ENCODE peak calls at places on chromosomes 6 and 20, in six cellular contexts. O is CD8-positive, alpha-beta T cell; H is fibroblast of lung; J is cardiac muscle cell; T is ovary; X is A549. R is an unnamed sample.

GRCh38 chr6:84052204-84052882 is 18.8 kb downstream of the MRAP2 start:
- DNase-seq in O (no peak), H (peak; percentile 67), J (peak; percentile 90), T (peak; percentile 50), X (no peak), R (peak; percentile 13)

GRCh38 chr20:46004813-46005505 is 3.7 kb upstream of the MMP9 start:
- DNase-seq in O (peak; percentile 10), H (no peak), J (no peak), T (no peak), X (no peak), R (no peak)

GRCh38 chr6:168507297-168507696 is 66.3 kb downstream of the SMOC2 start:
- DNase-seq in O (no peak), H (no peak), J (no peak), T (no peak), X (no peak), R (no peak)

GRCh38 chr6:77456531-77457248 is 6.6 kb downstream of the HTR1B start:
- DNase-seq in O (no peak), H (peak; percentile 99), J (no peak), T (no peak), X (no peak), R (peak; percentile 99)

GRCh38 chr6:117463762-117464665 is 18.5 kb upstream of the DCBLD1 start:
- DNase-seq in O (no peak), H (peak; percentile 88), J (no peak), T (no peak), X (no peak), R (no peak)

GRCh38 chr6:128305976-128306375 is 214.4 kb downstream of the PTPRK start:
- DNase-seq in O (no peak), H (peak; percentile 22), J (no peak), T (no peak), X (no peak), R (no peak)

GRCh38 chr6:21914121-21914973 is 320.8 kb downstream of the SOX4 start:
- DNase-seq in O (peak; percentile 27), H (peak; percentile 52), J (no peak), T (no peak), X (no peak), R (no peak)

GRCh38 chr6:138605958-138606357 is 106.7 kb upstream of the NHSL1 start:
- DNase-seq in O (no peak), H (no peak), J (no peak), T (no peak), X (no peak), R (no peak)

GRCh38 chr6:163900570-163900969 is 486.1 kb downstream of the QKI start:
- DNase-seq in O (no peak), H (peak; percentile 94), J (no peak), T (no peak), X (no peak), R (no peak)

GRCh38 chr6:145814035-145814500 is 527 bp downstream of the FBXO30 start:
- DNase-seq in O (no peak), H (peak; percentile 48), J (peak; percentile 60), T (no peak), X (peak; percentile 4), R (no peak)

DNA sequence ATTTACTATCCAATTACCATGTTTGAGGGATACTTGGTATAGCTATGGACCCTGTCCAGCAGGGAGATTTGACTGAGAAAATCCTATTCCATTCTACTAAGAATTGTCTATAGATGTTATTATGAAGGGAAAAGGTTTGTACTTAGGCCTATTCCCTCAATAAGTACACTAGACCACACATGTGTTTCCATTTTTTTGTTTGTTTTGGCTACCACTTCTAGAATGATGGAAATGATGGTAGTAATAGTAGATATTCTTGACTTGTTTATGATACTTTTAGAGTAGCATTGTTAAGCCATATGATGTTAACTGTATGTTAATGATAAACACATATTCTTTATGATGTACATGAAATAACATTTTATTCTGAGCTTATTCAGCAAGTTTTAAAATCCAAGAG is 144.8 kb downstream of the OGFRL1 start:
- DNase-seq in O (no peak), H (no peak), J (no peak), T (no peak), X (no peak), R (no peak)
- TF ChIP-seq CTCF in O (no peak), H (no peak), J (no peak), T (no peak), X (no peak), R (no peak)

DNA sequence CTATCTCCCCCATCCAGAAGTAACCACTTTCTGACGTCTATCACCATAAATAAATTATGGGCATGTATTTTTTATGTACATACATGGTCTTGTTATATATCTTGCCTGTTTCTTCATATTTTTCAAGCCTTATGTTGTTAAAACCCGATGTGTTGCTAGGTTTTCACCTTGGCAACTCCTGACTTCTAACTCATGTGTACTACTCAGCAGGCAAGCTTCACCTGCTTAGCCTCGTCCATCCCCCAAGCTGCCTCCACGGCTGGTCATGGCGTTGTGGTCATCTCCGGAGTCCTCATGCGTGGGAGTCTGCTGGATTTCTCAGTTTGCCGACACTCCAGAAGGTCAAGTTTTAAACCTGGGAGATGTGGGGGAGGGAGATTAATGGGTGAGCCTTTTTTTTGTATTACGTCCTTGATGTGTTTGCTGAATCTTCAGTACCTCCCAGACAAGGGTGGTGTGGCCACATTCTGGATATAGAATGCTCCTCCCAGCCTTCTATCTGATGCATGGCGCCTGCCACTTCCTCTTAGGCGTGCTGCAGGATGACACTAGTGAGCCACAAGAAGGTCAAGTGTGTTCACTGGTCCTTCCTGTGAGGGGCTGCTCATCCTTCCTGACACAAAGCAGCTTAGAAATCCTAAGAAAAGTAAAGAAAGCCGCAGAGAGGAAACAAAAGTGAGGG is 26.6 kb upstream of the EDN3 start:
- DNase-seq in O (no peak), H (no peak), J (no peak), T (no peak), X (no peak), R (no peak)
- H3K4me3 ChIP-seq in O (no peak overlapping the region), H (no peak overlapping the region), J (no peak overlapping the region), T (no peak overlapping the region), X (no peak overlapping the region), R (no peak overlapping the region)

GRCh38 chr6:2485116-2485515 is 239.7 kb upstream of the GMDS start:
- DNase-seq in O (no peak), H (no peak), J (no peak), T (no peak), X (no peak), R (no peak)

GRCh38 chr6:2480267-2480966 is 235.0 kb upstream of the GMDS start:
- DNase-seq in O (no peak), H (peak; percentile 17), J (no peak), T (no peak), X (no peak), R (no peak)

GRCh38 chr6:2481307-2481706 is 235.9 kb upstream of the GMDS start:
- DNase-seq in O (no peak), H (no peak), J (no peak), T (no peak), X (no peak), R (no peak)

GRCh38 chr6:2478200-2478599 is 232.8 kb upstream of the GMDS start:
- DNase-seq in O (no peak), H (peak; percentile 74), J (peak; percentile 37), T (no peak), X (no peak), R (no peak)

DNA sequence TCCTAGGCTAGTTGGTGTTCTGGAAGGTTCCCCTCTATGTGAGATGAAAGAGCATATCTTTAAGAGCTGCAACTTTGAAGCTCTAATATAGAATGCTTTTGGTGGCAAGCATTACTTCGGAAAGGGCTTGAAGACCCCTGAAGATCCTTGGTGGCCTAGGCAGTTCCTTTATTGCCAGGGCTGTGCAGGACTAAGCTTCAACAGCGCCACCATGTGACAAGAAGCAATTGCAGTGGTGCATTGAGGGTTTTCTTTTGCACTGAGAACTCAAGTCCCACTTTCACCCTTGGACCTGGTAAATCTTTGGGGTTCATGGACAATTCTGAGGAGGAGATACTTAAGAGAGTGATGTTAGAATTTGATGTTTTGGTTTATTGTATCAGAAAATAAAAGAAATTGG is 237.4 kb upstream of the GMDS start:
- DNase-seq in O (no peak), H (no peak), J (no peak), T (no peak), X (no peak), R (no peak)
- TF ChIP-seq CTCF in O (no peak), H (no peak), J (no peak), T (no peak), X (no peak), R (no peak)

DNA sequence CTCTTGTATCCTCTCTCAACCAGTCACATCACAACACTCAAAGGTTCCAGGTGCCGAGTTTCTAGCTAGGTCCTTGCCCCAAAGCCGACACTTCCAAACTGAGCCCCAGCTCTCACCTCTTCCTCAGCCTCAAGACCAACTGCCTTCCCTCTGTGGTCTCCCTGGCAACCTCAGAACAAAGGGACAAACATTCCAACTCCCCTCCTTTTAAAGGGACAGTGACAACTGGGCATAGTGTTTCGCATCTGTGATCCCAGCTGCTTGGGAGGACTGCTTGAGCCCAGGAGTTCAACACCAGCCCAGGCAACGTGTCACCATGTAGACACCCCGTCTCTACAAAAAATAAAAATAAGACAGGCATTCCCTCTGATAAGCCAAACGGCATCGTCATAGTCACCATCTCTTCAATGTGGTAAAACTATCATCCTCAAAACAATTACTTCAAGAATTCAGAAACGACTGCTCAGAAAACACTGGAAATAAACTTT is 11.3 kb downstream of the DIDO1 start:
- DNase-seq in O (no peak), H (peak; percentile 49), J (peak; percentile 42), T (no peak), X (peak; percentile 63), R (no peak)
- H3K4me3 ChIP-seq in O (peak overlapping the region; percentile 4), H (no peak overlapping the region), J (no peak overlapping the region), T (no peak overlapping the region), X (no peak overlapping the region), R (no peak overlapping the region)

GRCh38 chr6:169803291-169803811 is 51.9 kb downstream of the ERMARD start:
- DNase-seq in O (no peak), H (no peak), J (no peak), T (no peak), X (no peak), R (no peak)
- TF ChIP-seq CTCF in O (no peak), H (no peak), J (no peak), T (no peak), X (no peak), R (no peak)

GRCh38 chr6:33124947-33125346 is 49.2 kb downstream of the HLA-DPB1 start:
- DNase-seq in O (no peak), H (no peak), J (no peak), T (no peak), X (no peak), R (no peak)
- H3K4me3 ChIP-seq in O (no peak overlapping the region), H (no peak overlapping the region), J (no peak overlapping the region), T (no peak overlapping the region), X (no peak overlapping the region), R (no peak overlapping the region)